ENCODE peak calls at places on chromosomes 1 and 21, in eight cellular contexts. One of them, this sample, is unnamed.

GRCh38 chr1:178551940-178552339 is 39.0 kb downstream of the TEX35 start:
- DNase-seq in stomach: no peak
- DNase-seq in cardiac muscle cell: no peak
- DNase-seq in astrocyte of the spinal cord: no peak
- DNase-seq in mammary epithelial cell: no peak
- DNase-seq in OCI-LY7: no peak
- DNase-seq in pancreas: no peak
- DNase-seq in transverse colon: no peak
- DNase-seq in this sample: no peak

GRCh38 chr1:161209790-161210409 is 5.2 kb upstream of the FCER1G start:
- DNase-seq in transverse colon: peak; percentile 76
- DNase-seq in astrocyte of the spinal cord: peak; percentile 62
- DNase-seq in cardiac muscle cell: peak; percentile 77
- DNase-seq in pancreas: peak; percentile 85
- DNase-seq in OCI-LY7: peak; percentile 85
- DNase-seq in stomach: peak; percentile 80
- DNase-seq in mammary epithelial cell: peak; percentile 70
- DNase-seq in this sample: peak; percentile 73

GRCh38 chr1:2517966-2518365 is 8.4 kb downstream of the PANK4 start:
- DNase-seq in pancreas: no peak
- DNase-seq in transverse colon: no peak
- DNase-seq in OCI-LY7: no peak
- DNase-seq in stomach: no peak
- DNase-seq in mammary epithelial cell: no peak
- DNase-seq in cardiac muscle cell: no peak
- DNase-seq in astrocyte of the spinal cord: no peak
- DNase-seq in this sample: no peak

GRCh38 chr1:151539321-151540020 is 638 bp upstream of the TUFT1 start:
- DNase-seq in pancreas: peak; percentile 98
- DNase-seq in transverse colon: peak; percentile 95
- DNase-seq in astrocyte of the spinal cord: peak; percentile 95
- DNase-seq in OCI-LY7: peak; percentile 38
- DNase-seq in mammary epithelial cell: peak; percentile 99
- DNase-seq in cardiac muscle cell: peak; percentile 90
- DNase-seq in stomach: peak; percentile 95
- DNase-seq in this sample: peak; percentile 38

GRCh38 chr1:64917328-64917861 is 49.0 kb downstream of the JAK1 start:
- DNase-seq in transverse colon: peak; percentile 42
- DNase-seq in OCI-LY7: peak; percentile 37
- DNase-seq in pancreas: no peak
- DNase-seq in cardiac muscle cell: peak; percentile 99
- DNase-seq in astrocyte of the spinal cord: peak; percentile 97
- DNase-seq in mammary epithelial cell: peak; percentile 78
- DNase-seq in stomach: peak; percentile 48
- DNase-seq in this sample: no peak

GRCh38 chr1:109089242-109090015 is 1.1 kb upstream of the TMEM167B start:
- DNase-seq in transverse colon: peak; percentile 85
- DNase-seq in pancreas: peak; percentile 66
- DNase-seq in astrocyte of the spinal cord: peak; percentile 65
- DNase-seq in cardiac muscle cell: peak; percentile 80
- DNase-seq in OCI-LY7: peak; percentile 87
- DNase-seq in mammary epithelial cell: peak; percentile 34
- DNase-seq in stomach: peak; percentile 80
- DNase-seq in this sample: peak; percentile 55

GRCh38 chr1:186760426-186760825 is 68.3 kb upstream of the PLA2G4A start:
- DNase-seq in transverse colon: no peak
- DNase-seq in OCI-LY7: no peak
- DNase-seq in mammary epithelial cell: no peak
- DNase-seq in stomach: no peak
- DNase-seq in pancreas: no peak
- DNase-seq in cardiac muscle cell: no peak
- DNase-seq in astrocyte of the spinal cord: no peak
- DNase-seq in this sample: no peak

GRCh38 chr1:202915146-202915545 is 11.9 kb downstream of the KLHL12 start:
- DNase-seq in mammary epithelial cell: no peak
- DNase-seq in cardiac muscle cell: no peak
- DNase-seq in OCI-LY7: no peak
- DNase-seq in transverse colon: no peak
- DNase-seq in astrocyte of the spinal cord: no peak
- DNase-seq in stomach: no peak
- DNase-seq in pancreas: no peak
- DNase-seq in this sample: no peak

GRCh38 chr1:19476440-19477190 is 8.7 kb downstream of the CAPZB start:
- DNase-seq in pancreas: no peak
- DNase-seq in astrocyte of the spinal cord: peak; percentile 35
- DNase-seq in mammary epithelial cell: no peak
- DNase-seq in stomach: no peak
- DNase-seq in cardiac muscle cell: peak; percentile 73
- DNase-seq in OCI-LY7: peak; percentile 44
- DNase-seq in transverse colon: no peak
- DNase-seq in this sample: peak; percentile 41

DNA sequence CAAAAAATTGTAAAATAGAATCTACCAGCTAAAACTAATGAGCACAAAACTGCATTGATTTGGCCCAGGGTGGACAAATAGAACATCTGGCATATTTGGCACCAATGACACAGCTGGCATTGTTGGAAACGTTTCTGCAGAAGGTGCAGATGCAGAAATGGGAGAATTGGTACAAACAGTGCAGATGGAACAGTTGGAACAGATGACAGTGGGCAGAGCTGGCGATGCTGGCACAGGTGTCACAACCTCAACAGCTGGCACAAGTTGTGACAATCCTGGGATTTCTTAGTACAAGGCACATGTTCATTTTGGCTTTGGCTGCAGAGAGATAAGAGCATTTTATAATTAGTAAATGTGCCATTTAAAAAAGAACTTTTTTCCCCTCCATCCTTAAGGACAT is 91.1 kb upstream of the ZBTB18 start:
- DNase-seq in transverse colon: no peak
- DNase-seq in stomach: no peak
- DNase-seq in OCI-LY7: no peak
- DNase-seq in pancreas: no peak
- DNase-seq in astrocyte of the spinal cord: no peak
- DNase-seq in cardiac muscle cell: no peak
- DNase-seq in mammary epithelial cell: no peak
- DNase-seq in this sample: no peak
- TF ChIP-seq CTCF in transverse colon: no peak
- TF ChIP-seq CTCF in stomach: no peak
- TF ChIP-seq CTCF in OCI-LY7: no peak
- TF ChIP-seq CTCF in pancreas: no peak
- TF ChIP-seq CTCF in astrocyte of the spinal cord: no peak
- TF ChIP-seq CTCF in cardiac muscle cell: no peak
- TF ChIP-seq CTCF in mammary epithelial cell: no peak
- TF ChIP-seq CTCF in this sample: no peak

GRCh38 chr1:97593192-97593591 is 327.6 kb downstream of the DPYD start:
- DNase-seq in astrocyte of the spinal cord: no peak
- DNase-seq in OCI-LY7: no peak
- DNase-seq in pancreas: no peak
- DNase-seq in stomach: no peak
- DNase-seq in cardiac muscle cell: no peak
- DNase-seq in transverse colon: no peak
- DNase-seq in mammary epithelial cell: no peak
- DNase-seq in this sample: no peak
- TF ChIP-seq CTCF in astrocyte of the spinal cord: no peak
- TF ChIP-seq CTCF in OCI-LY7: no peak
- TF ChIP-seq CTCF in pancreas: no peak
- TF ChIP-seq CTCF in stomach: no peak
- TF ChIP-seq CTCF in cardiac muscle cell: no peak
- TF ChIP-seq CTCF in transverse colon: no peak
- TF ChIP-seq CTCF in mammary epithelial cell: no peak
- TF ChIP-seq CTCF in this sample: no peak

DNA sequence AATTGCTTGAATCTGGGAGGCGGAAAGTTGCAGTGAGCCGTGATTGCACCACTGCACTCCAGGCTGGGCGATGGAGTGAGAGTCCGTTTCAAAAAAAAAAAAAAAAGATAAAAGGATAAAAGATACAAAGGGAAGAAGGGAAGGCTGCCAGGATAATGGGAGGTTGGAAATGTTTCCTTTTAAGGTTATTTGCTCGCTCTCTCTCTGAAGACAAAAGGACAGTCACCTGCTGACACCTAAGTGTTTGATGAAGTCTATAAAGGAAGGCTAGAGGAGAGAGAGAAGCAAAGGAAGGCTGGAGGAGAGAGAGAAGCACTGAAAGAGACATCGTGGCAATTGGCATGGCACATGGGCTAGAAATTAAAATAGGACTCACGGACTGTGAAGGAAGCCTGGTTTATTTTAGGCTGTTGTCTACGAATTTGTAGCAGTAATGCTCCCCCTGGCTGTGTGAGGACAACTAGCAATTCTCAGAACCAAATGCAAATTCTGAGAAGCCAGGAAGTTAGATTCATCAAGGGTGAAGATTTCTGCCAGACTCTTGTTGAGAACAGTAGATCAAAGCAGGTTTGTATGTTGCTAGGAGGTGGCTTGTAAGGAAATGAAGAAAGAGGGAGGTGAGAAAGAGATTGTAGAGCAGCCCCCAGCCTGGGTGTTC is 154.2 kb downstream of the ZP4 start:
- DNase-seq in cardiac muscle cell: peak; percentile 49
- DNase-seq in astrocyte of the spinal cord: no peak
- DNase-seq in mammary epithelial cell: peak; percentile 16
- DNase-seq in pancreas: no peak
- DNase-seq in OCI-LY7: peak; percentile 32
- DNase-seq in stomach: no peak
- DNase-seq in transverse colon: no peak
- DNase-seq in this sample: no peak
- TF ChIP-seq CTCF in cardiac muscle cell: peak; percentile 55
- TF ChIP-seq CTCF in astrocyte of the spinal cord: no peak
- TF ChIP-seq CTCF in mammary epithelial cell: peak; percentile 34
- TF ChIP-seq CTCF in pancreas: no peak
- TF ChIP-seq CTCF in OCI-LY7: peak; percentile 66
- TF ChIP-seq CTCF in stomach: no peak
- TF ChIP-seq CTCF in transverse colon: peak; percentile 20
- TF ChIP-seq CTCF in this sample: no peak

DNA sequence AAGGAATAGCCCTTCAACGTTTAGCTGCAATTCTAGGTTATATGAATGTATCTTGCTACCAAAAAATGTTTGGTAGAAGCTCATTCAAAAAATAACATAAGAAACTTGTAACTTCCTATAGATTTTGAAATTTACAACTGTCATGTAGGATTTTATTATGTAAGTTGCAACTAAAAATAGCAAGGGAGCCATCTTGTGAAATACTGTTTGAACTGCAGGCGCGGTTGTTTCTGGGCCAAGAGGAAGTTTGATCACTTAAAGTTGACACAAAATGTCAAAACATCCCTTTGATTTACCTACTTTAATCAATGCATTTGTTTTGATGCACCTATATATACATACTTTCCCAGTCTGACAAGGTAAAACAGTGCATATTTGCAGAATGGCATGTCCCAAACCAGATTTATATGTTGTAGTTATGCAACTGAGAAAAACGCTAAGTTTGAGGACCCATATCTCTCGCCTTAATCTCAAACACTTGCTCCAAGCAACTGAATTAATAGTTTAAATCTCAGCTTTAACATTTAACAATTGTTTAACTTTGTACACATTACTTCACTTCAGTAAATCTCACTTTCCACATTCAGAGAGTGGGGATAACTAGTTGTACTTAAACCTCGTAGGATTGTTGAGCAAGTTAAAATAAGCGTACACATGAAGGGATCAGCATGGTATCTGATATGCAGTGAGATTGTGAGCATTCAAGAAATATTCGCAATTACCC is 63.9 kb downstream of the KCNK2 start:
- DNase-seq in pancreas: no peak
- DNase-seq in transverse colon: peak; percentile 13
- DNase-seq in mammary epithelial cell: peak; percentile 10
- DNase-seq in astrocyte of the spinal cord: peak; percentile 65
- DNase-seq in stomach: peak; percentile 51
- DNase-seq in cardiac muscle cell: peak; percentile 56
- DNase-seq in OCI-LY7: no peak
- DNase-seq in this sample: no peak
- TF ChIP-seq CTCF in pancreas: peak; percentile 18
- TF ChIP-seq CTCF in transverse colon: no peak
- TF ChIP-seq CTCF in mammary epithelial cell: peak; percentile 67
- TF ChIP-seq CTCF in astrocyte of the spinal cord: peak; percentile 73
- TF ChIP-seq CTCF in stomach: no peak
- TF ChIP-seq CTCF in cardiac muscle cell: peak; percentile 67
- TF ChIP-seq CTCF in OCI-LY7: no peak
- TF ChIP-seq CTCF in this sample: no peak

GRCh38 chr21:27058673-27059365 is 91.9 kb upstream of the ADAMTS5 start:
- DNase-seq in cardiac muscle cell: no peak
- DNase-seq in astrocyte of the spinal cord: peak; percentile 30
- DNase-seq in transverse colon: no peak
- DNase-seq in pancreas: no peak
- DNase-seq in OCI-LY7: no peak
- DNase-seq in stomach: no peak
- DNase-seq in mammary epithelial cell: no peak
- DNase-seq in this sample: no peak

GRCh38 chr21:27060190-27060589 is 93.3 kb upstream of the ADAMTS5 start:
- DNase-seq in OCI-LY7: no peak
- DNase-seq in transverse colon: no peak
- DNase-seq in astrocyte of the spinal cord: peak; percentile 37
- DNase-seq in stomach: no peak
- DNase-seq in pancreas: no peak
- DNase-seq in cardiac muscle cell: peak; percentile 36
- DNase-seq in mammary epithelial cell: no peak
- DNase-seq in this sample: no peak

GRCh38 chr21:27057997-27058396 is 91.1 kb upstream of the ADAMTS5 start:
- DNase-seq in stomach: no peak
- DNase-seq in cardiac muscle cell: no peak
- DNase-seq in OCI-LY7: no peak
- DNase-seq in pancreas: no peak
- DNase-seq in mammary epithelial cell: peak; percentile 55
- DNase-seq in transverse colon: no peak
- DNase-seq in astrocyte of the spinal cord: no peak
- DNase-seq in this sample: no peak

GRCh38 chr21:27061783-27062182 is 94.9 kb upstream of the ADAMTS5 start:
- DNase-seq in transverse colon: no peak
- DNase-seq in astrocyte of the spinal cord: no peak
- DNase-seq in stomach: no peak
- DNase-seq in OCI-LY7: no peak
- DNase-seq in mammary epithelial cell: no peak
- DNase-seq in cardiac muscle cell: no peak
- DNase-seq in pancreas: no peak
- DNase-seq in this sample: no peak

GRCh38 chr21:27062441-27062840 is 95.6 kb upstream of the ADAMTS5 start:
- DNase-seq in OCI-LY7: no peak
- DNase-seq in pancreas: no peak
- DNase-seq in transverse colon: no peak
- DNase-seq in cardiac muscle cell: no peak
- DNase-seq in astrocyte of the spinal cord: no peak
- DNase-seq in stomach: no peak
- DNase-seq in mammary epithelial cell: no peak
- DNase-seq in this sample: no peak
- TF ChIP-seq CTCF in OCI-LY7: no peak
- TF ChIP-seq CTCF in pancreas: no peak
- TF ChIP-seq CTCF in transverse colon: no peak
- TF ChIP-seq CTCF in cardiac muscle cell: no peak
- TF ChIP-seq CTCF in astrocyte of the spinal cord: no peak
- TF ChIP-seq CTCF in stomach: no peak
- TF ChIP-seq CTCF in mammary epithelial cell: no peak
- TF ChIP-seq CTCF in this sample: no peak

DNA sequence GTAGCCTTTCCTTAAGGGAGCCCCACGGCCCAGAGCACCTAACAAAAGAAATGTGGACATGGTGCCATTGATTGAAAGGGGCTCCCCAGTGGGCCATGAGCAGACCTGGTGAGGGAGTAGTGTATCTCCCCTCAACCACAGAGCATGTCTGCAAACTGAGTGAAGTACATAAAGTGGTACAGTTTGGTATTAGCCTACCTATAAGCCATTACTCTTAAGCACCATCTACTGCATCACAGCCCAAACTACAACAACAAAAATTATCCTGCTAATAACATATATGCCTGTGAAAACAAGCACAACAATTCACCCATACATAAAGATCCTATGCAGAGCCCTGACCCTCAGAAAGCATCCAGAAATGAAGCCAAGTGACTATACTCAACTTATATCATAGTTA is 407.8 kb downstream of the PTPRC start:
- DNase-seq in transverse colon: no peak
- DNase-seq in stomach: no peak
- DNase-seq in cardiac muscle cell: peak; percentile 21
- DNase-seq in pancreas: no peak
- DNase-seq in mammary epithelial cell: no peak
- DNase-seq in astrocyte of the spinal cord: no peak
- DNase-seq in OCI-LY7: peak; percentile 54
- DNase-seq in this sample: no peak
- TF ChIP-seq CTCF in transverse colon: no peak
- TF ChIP-seq CTCF in stomach: no peak
- TF ChIP-seq CTCF in cardiac muscle cell: peak; percentile 24
- TF ChIP-seq CTCF in pancreas: no peak
- TF ChIP-seq CTCF in mammary epithelial cell: peak; percentile 16
- TF ChIP-seq CTCF in astrocyte of the spinal cord: peak; percentile 12
- TF ChIP-seq CTCF in OCI-LY7: peak; percentile 74
- TF ChIP-seq CTCF in this sample: no peak

This sample was measured in GM20000.